ENCODE peak calls at places on chromosomes 13 and 19, in ten cellular contexts. M is A549, E is heart left ventricle, Z is prostate gland, T is right lobe of liver, G is IMR-90, Y is Peyer's patch, P is tibial nerve, I is adrenal gland, B is sigmoid colon. C is an unnamed sample. For H3K4me1, the result is how much of the 10 kb centered on the place peaks cover.

GRCh38 chr19:13848811-13849241 is 28.1 kb upstream of the NANOS3 start:
- DNase-seq in M (no peak), E (no peak), Z (no peak), T (no peak), G (no peak), Y (no peak), P (no peak), I (no peak), B (no peak), C (peak)

GRCh38 chr13:113879017-113879416 is 15.1 kb upstream of the GAS6 start:
- DNase-seq in M (no peak), E (no peak), Z (no peak), T (no peak), G (no peak), Y (no peak), P (no peak), I (no peak), B (no peak), C (no peak)

GRCh38 chr13:29935309-29935981 is 85.0 kb upstream of the UBL3 start:
- DNase-seq in M (no peak), E (no peak), Z (no peak), T (no peak), G (no peak), Y (peak), P (no peak), I (no peak), B (no peak), C (no peak)

GRCh38 chr13:47901451-47901850 is 99.6 kb downstream of the SUCLA2 start:
- DNase-seq in M (no peak), E (no peak), Z (no peak), T (no peak), G (peak), Y (no peak), P (no peak), I (no peak), B (no peak), C (no peak)

GRCh38 chr19:12784871-12785430 is 6.3 kb upstream of the JUNB start:
- DNase-seq in M (no peak), E (no peak), Z (peak), T (no peak), G (peak), Y (no peak), P (no peak), I (no peak), B (no peak), C (no peak)

GRCh38 chr13:106491928-106492327 is 43.5 kb downstream of the EFNB2 start:
- DNase-seq in M (no peak), E (no peak), Z (no peak), T (no peak), G (no peak), Y (no peak), P (no peak), I (no peak), B (no peak), C (no peak)

GRCh38 chr13:87674143-87674772 is 3.1 kb downstream of the SLITRK5 start:
- DNase-seq in M (no peak), E (no peak), Z (no peak), T (no peak), G (no peak), Y (no peak), P (no peak), I (no peak), B (no peak), C (no peak)

GRCh38 chr19:43765109-43765876 is 10.5 kb upstream of the SMG9 start:
- DNase-seq in M (peak), E (no peak), Z (no peak), T (no peak), G (peak), Y (peak), P (no peak), I (peak), B (peak), C (peak)

GRCh38 chr13:32212420-32212819 is 102.7 kb downstream of the ZAR1L start:
- DNase-seq in M (no peak), E (no peak), Z (no peak), T (no peak), G (peak), Y (no peak), P (no peak), I (no peak), B (no peak), C (no peak)

GRCh38 chr13:77222909-77223308 is 104.0 kb downstream of the MYCBP2 start:
- DNase-seq in M (no peak), E (no peak), Z (no peak), T (no peak), G (no peak), Y (no peak), P (no peak), I (no peak), B (no peak), C (no peak)

GRCh38 chr13:73598021-73598712 is 536.0 kb downstream of the KLF12 start:
- DNase-seq in M (peak), E (no peak), Z (no peak), T (no peak), G (peak), Y (no peak), P (no peak), I (no peak), B (no peak), C (no peak)

GRCh38 chr19:30152510-30153291 is 210.7 kb downstream of the URI1 start:
- DNase-seq in M (no peak), E (no peak), Z (no peak), T (no peak), G (no peak), Y (no peak), P (no peak), I (no peak), B (no peak), C (no peak)

GRCh38 chr13:96052655-96053002 is 572 bp downstream of the UGGT2 start:
- DNase-seq in M (peak), E (no peak), Z (no peak), T (no peak), G (peak), Y (no peak), P (no peak), I (no peak), B (no peak), C (no peak)

GRCh38 chr19:19410553-19411550 is 5.4 kb downstream of the GATAD2A start:
- DNase-seq in M (no peak), E (no peak), Z (no peak), T (no peak), G (no peak), Y (no peak), P (no peak), I (no peak), B (no peak), C (no peak)

GRCh38 chr19:19403373-19403901 is 2.0 kb upstream of the GATAD2A start:
- DNase-seq in M (no peak), E (no peak), Z (no peak), T (no peak), G (peak), Y (no peak), P (no peak), I (peak), B (no peak), C (no peak)

GRCh38 chr13:35684432-35684831 is 207.9 kb upstream of the MAB21L1 start:
- DNase-seq in M (no peak), E (no peak), Z (no peak), T (no peak), G (no peak), Y (no peak), P (no peak), I (no peak), B (no peak), C (no peak)

GRCh38 chr13:98743377-98743776 is 9.1 kb downstream of the SLC15A1 start:
- DNase-seq in M (no peak), E (no peak), Z (no peak), T (no peak), G (no peak), Y (no peak), P (no peak), I (no peak), B (no peak), C (no peak)

GRCh38 chr19:14363203-14364097 is 17.8 kb upstream of the ADGRE5 start:
- DNase-seq in M (peak), E (peak), Z (peak), T (peak), G (peak), Y (peak), P (no peak), I (peak), B (peak), C (peak)

GRCh38 chr13:53201454-53202225 is 173.0 kb downstream of the OLFM4 start:
- DNase-seq in M (no peak), E (peak), Z (no peak), T (peak), G (no peak), Y (peak), P (no peak), I (peak), B (no peak), C (peak)

GRCh38 chr13:28408235-28408848 is 86.6 kb downstream of the FLT1 start:
- DNase-seq in M (no peak), E (peak), Z (no peak), T (peak), G (no peak), Y (peak), P (no peak), I (peak), B (no peak), C (peak)

GRCh38 chr13:110109910-110110309 is 197.0 kb downstream of the COL4A1 start:
- DNase-seq in M (no peak), E (peak), Z (no peak), T (no peak), G (peak), Y (no peak), P (no peak), I (peak), B (peak), C (peak)

GRCh38 chr19:56476671-56477428 is at the start of gene ZNF667:
- DNase-seq in M (no peak), E (no peak), Z (peak), T (peak), G (peak), Y (no peak), P (peak), I (peak), B (no peak), C (peak)

GRCh38 chr13:98778749-98779148 is 26.3 kb upstream of the SLC15A1 start:
- DNase-seq in M (no peak), E (no peak), Z (no peak), T (no peak), G (no peak), Y (peak), P (no peak), I (no peak), B (no peak), C (no peak)

DNA sequence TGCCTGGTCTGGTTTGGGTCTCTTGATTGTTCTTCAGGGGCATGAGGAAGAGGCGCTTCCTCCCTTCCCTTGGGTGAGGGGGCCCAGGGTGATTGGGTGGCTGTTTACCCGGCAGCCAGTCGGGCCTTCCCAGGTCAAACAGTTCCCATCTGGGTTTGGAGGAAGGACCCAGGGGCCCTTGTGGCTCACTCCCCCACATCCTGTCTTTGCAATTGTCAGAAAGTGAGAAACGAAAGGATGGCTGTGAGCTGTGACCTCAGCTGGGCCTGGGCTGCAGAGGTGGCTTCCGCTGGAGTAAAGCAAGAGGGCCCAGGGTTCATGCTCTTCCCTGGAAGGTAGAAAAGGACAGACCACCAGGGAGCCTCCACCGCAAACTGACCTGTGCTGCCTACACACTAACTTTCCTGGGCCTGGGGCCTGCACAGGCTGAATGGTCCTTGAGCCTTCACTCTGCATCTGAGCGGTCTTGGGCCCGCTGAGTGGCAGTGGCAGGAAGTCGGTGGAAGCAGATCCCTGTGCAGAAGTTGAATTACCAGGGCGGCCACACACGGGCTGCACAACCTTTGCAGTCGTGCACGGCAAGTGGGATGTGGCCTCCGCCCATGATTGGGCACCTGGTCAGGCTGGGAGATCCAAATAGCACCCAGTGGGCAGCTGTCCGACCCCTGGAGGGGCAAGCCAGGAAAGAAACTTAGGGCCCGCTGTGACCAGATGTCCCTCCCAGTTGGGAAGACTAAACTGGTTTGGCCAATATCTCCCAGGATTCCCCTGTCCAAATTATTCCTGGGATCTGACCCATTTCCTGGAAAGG is 5.3 kb upstream of the CD79A start:
- DNase-seq in M (no peak), E (no peak), Z (no peak), T (no peak), G (no peak), Y (peak), P (no peak), I (no peak), B (peak), C (no peak)
- H3K4me1 ChIP-seq in M (under half), E (under half), Z (under half), T (under half), G (under half), Y (half or more), P (under half), I (under half), B (under half), C (under half)

GRCh38 chr19:49929611-49930482 is 543 bp upstream of the NUP62 start:
- DNase-seq in M (peak), E (peak), Z (peak), T (peak), G (peak), Y (peak), P (peak), I (peak), B (peak), C (peak)
- TF ChIP-seq POLR2A in M (peak), E (no peak), Z (peak), T (peak), G (no peak), Y (peak), P (peak), I (peak), B (no peak), C (peak)

GRCh38 chr19:46297700-46298476 is 1.0 kb downstream of the HIF3A start:
- DNase-seq in M (no peak), E (peak), Z (peak), T (peak), G (no peak), Y (peak), P (peak), I (peak), B (peak), C (peak)

GRCh38 chr19:46299004-46299509 is 2.2 kb downstream of the HIF3A start:
- DNase-seq in M (peak), E (peak), Z (peak), T (peak), G (peak), Y (peak), P (peak), I (peak), B (peak), C (peak)

GRCh38 chr19:46295401-46296308 is 1.2 kb upstream of the HIF3A start:
- DNase-seq in M (no peak), E (no peak), Z (no peak), T (peak), G (no peak), Y (peak), P (no peak), I (no peak), B (no peak), C (no peak)

GRCh38 chr19:46298477-46299003 is 1.7 kb downstream of the HIF3A start:
- DNase-seq in M (no peak), E (no peak), Z (no peak), T (no peak), G (no peak), Y (no peak), P (no peak), I (no peak), B (no peak), C (no peak)

GRCh38 chr19:46296722-46297431 is at the start of gene HIF3A:
- DNase-seq in M (no peak), E (peak), Z (peak), T (peak), G (no peak), Y (peak), P (no peak), I (peak), B (peak), C (peak)
- H3K4me1 ChIP-seq in M (under half), E (under half), Z (under half), T (under half), G (under half), Y (under half), P (half or more), I (under half), B (under half), C (under half)

GRCh38 chr19:40355975-40356680 is 7.6 kb downstream of the PLD3 start:
- DNase-seq in M (no peak), E (no peak), Z (no peak), T (no peak), G (no peak), Y (no peak), P (no peak), I (no peak), B (no peak), C (no peak)
- TF ChIP-seq POLR2A in M (no peak), E (no peak), Z (no peak), T (no peak), G (no peak), Y (no peak), P (no peak), I (no peak), B (no peak), C (no peak)

C was measured in body of pancreas.